ENCODE peak calls at places on chromosomes 16 and 17, in eight cellular contexts. I is hepatocyte, M is A549, L is psoas muscle, S is choroid plexus epithelial cell, O is foreskin fibroblast, G is AG04450, F is heart right ventricle. P is an unnamed sample.

GRCh38 chr17:5583426-5584382 is 605 bp downstream of the NLRP1 start:
- DNase-seq in O (no peak), L (peak), F (peak), M (no peak), G (no peak), I (no peak), S (no peak), P (no peak)

GRCh38 chr16:69217433-69217832 is 30.5 kb downstream of the SNTB2 start:
- DNase-seq in G (peak), L (no peak), M (peak), F (no peak), O (peak), S (peak), I (peak), P (peak)

GRCh38 chr17:46944931-46945330 is 22.0 kb downstream of the GOSR2 start:
- DNase-seq in I (no peak), M (no peak), G (no peak), F (no peak), L (no peak), S (no peak), O (no peak), P (no peak)

GRCh38 chr17:66750756-66751543 is 84.0 kb upstream of the CACNG5 start:
- DNase-seq in S (no peak), O (no peak), M (no peak), L (no peak), F (no peak), G (no peak), I (no peak), P (no peak)

GRCh38 chr16:57694556-57695377 is at the start of gene DRC7:
- DNase-seq in S (peak), I (peak), G (no peak), M (peak), F (peak), O (no peak), L (no peak), P (no peak)

GRCh38 chr17:58310511-58311428 is 17.8 kb downstream of the TSPOAP1 start:
- DNase-seq in O (no peak), S (no peak), M (no peak), F (no peak), L (no peak), I (no peak), G (no peak), P (no peak)

GRCh38 chr16:89581861-89582563 is 6.5 kb downstream of the CPNE7 start:
- DNase-seq in L (no peak), I (peak), F (no peak), M (no peak), O (peak), S (peak), G (no peak), P (peak)

GRCh38 chr16:15924996-15925395 is 24.4 kb upstream of the ABCC1 start:
- DNase-seq in G (no peak), M (no peak), S (no peak), L (no peak), O (no peak), F (no peak), I (no peak), P (no peak)

GRCh38 chr16:49400611-49401010 is 27.0 kb downstream of the C16orf78 start:
- DNase-seq in O (no peak), F (no peak), L (no peak), S (no peak), I (no peak), M (no peak), G (no peak), P (no peak)

GRCh38 chr16:81437860-81438259 is 6.7 kb upstream of the CMIP start:
- DNase-seq in S (no peak), G (no peak), L (no peak), M (no peak), I (no peak), F (no peak), O (no peak), P (no peak)

GRCh38 chr16:28038401-28038800 is 25.1 kb downstream of the GSG1L start:
- DNase-seq in F (no peak), G (no peak), O (no peak), I (no peak), S (no peak), L (no peak), M (no peak), P (no peak)

GRCh38 chr17:2844386-2844785 is 48.1 kb downstream of the RAP1GAP2 start:
- DNase-seq in S (peak), L (no peak), I (peak), G (no peak), O (no peak), M (peak), F (no peak), P (no peak)

GRCh38 chr16:89189358-89190025 is 10.8 kb downstream of the SLC22A31 start:
- DNase-seq in G (no peak), S (no peak), I (no peak), M (no peak), L (peak), F (no peak), O (no peak), P (no peak)

GRCh38 chr16:18984425-18985005 is 781 bp downstream of the TMC7 start:
- DNase-seq in S (no peak), O (no peak), I (no peak), G (no peak), M (no peak), F (no peak), L (no peak), P (no peak)

GRCh38 chr16:23960081-23960499 is 124.3 kb downstream of the PRKCB start:
- DNase-seq in S (no peak), O (no peak), I (no peak), G (no peak), M (no peak), F (no peak), L (no peak), P (no peak)

DNA sequence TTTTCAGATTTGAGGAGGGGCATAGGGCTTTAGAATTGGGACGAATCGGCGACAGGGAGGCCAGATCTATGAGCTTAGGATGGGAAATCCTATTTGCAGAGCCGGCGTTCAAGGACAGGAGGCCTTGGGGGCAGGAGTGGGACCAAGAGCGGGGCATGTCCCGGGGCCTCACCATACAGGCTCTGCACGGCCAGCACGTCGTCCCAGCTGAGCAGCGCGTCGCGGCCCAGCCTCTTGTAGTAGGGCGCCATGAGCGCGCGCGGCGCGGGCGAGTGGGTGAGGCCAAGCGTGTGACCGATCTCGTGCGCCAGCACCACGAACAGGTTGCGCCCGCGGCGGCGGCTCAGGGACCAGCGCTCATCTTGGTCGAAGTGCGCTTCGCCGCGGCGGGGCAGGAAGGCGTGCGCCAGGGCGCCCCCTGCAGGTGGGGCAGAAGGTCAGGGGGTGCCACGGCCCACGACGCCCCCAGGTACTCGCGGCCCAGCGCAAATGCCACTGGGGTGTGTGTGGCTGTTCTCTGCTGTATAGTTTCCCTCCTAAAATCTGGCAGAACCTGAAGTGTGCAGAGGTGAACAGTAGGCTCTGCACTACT is 9.3 kb downstream of the C17orf50 start:
- DNase-seq in M (no peak), S (no peak), L (no peak), G (no peak), I (no peak), O (no peak), F (no peak), P (no peak)
- TF ChIP-seq CTCF in M (peak), S (no peak), L (no peak), G (peak), I (peak), O (no peak), F (peak), P (peak)

GRCh38 chr17:57130708-57131461 is 45.8 kb downstream of the AKAP1 start:
- DNase-seq in S (peak), I (peak), F (peak), M (peak), O (peak), L (peak), G (peak), P (peak)
- H3K4me3 ChIP-seq in S (peak), I (no peak), F (peak), M (peak), O (peak), L (no peak), G (peak), P (peak)

GRCh38 chr16:25124503-25124902 is 13.0 kb downstream of the LCMT1 start:
- DNase-seq in I (no peak), M (no peak), F (no peak), O (no peak), S (no peak), L (no peak), G (no peak), P (no peak)

GRCh38 chr16:25121824-25122600 is 10.5 kb downstream of the LCMT1 start:
- DNase-seq in L (no peak), G (no peak), O (no peak), I (no peak), S (no peak), F (no peak), M (no peak), P (no peak)

DNA sequence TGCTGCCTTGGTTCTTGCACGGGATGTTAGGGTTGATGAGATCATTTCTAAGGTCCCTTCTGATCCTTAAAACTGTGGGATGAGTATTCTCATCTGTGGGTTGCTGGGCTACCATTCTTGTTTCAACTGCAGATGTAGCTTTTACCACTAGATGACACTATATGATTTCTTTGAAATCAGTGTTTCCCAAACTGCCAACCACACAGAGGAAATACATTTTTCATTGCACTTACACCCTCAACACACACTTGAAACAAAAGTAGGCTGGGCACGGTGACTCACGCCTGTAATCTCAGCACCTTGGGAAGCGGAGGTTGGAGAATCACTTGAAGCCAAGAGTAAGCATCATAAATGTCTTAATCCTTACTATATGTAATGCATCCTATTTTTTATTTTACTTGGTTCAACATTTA is 15.3 kb downstream of the LCMT1 start:
- DNase-seq in G (peak), I (peak), F (no peak), S (peak), M (peak), L (no peak), O (peak), P (peak)
- TF ChIP-seq CTCF in G (peak), I (peak), F (peak), S (peak), M (peak), L (peak), O (peak), P (peak)

GRCh38 chr17:77528516-77529327 is 388.0 kb downstream of the SEC14L1 start:
- DNase-seq in F (no peak), M (no peak), G (no peak), S (no peak), L (peak), I (peak), O (no peak), P (no peak)
- H3K4me3 ChIP-seq in F (peak), M (peak), G (peak), S (peak), L (peak), I (peak), O (peak), P (peak)